ENCODE peak calls at places on chromosome 3, in nine cellular contexts. One of them, this sample, is unnamed.

GRCh38 chr3:149589332-149589731 is 68.5 kb downstream of the WWTR1 start:
- DNase-seq in LNCaP clone FGC: no peak
- DNase-seq in tibial nerve: no peak
- DNase-seq in brain microvascular endothelial cell: peak; percentile 63
- DNase-seq in osteoblast: no peak
- DNase-seq in HL-60: no peak
- DNase-seq in HCT116: no peak
- DNase-seq in CD4-positive, alpha-beta T cell: no peak
- DNase-seq in AG09309: no peak
- DNase-seq in this sample: peak; percentile 59

GRCh38 chr3:124283644-124284008 is 291.7 kb upstream of the ROPN1 start:
- DNase-seq in CD4-positive, alpha-beta T cell: no peak
- DNase-seq in tibial nerve: no peak
- DNase-seq in HL-60: no peak
- DNase-seq in osteoblast: no peak
- DNase-seq in AG09309: no peak
- DNase-seq in LNCaP clone FGC: no peak
- DNase-seq in HCT116: no peak
- DNase-seq in brain microvascular endothelial cell: no peak
- DNase-seq in this sample: no peak

GRCh38 chr3:185796431-185797107 is 28.3 kb downstream of the IGF2BP2 start:
- DNase-seq in tibial nerve: no peak
- DNase-seq in osteoblast: peak; percentile 73
- DNase-seq in HCT116: peak; percentile 97
- DNase-seq in brain microvascular endothelial cell: peak; percentile 71
- DNase-seq in AG09309: no peak
- DNase-seq in LNCaP clone FGC: peak; percentile 97
- DNase-seq in HL-60: no peak
- DNase-seq in CD4-positive, alpha-beta T cell: no peak
- DNase-seq in this sample: peak; percentile 95

GRCh38 chr3:95356764-95357501 is 1294.1 kb downstream of the NSUN3 start:
- DNase-seq in HL-60: no peak
- DNase-seq in HCT116: no peak
- DNase-seq in LNCaP clone FGC: no peak
- DNase-seq in brain microvascular endothelial cell: no peak
- DNase-seq in osteoblast: no peak
- DNase-seq in CD4-positive, alpha-beta T cell: no peak
- DNase-seq in tibial nerve: no peak
- DNase-seq in AG09309: no peak
- DNase-seq in this sample: no peak

GRCh38 chr3:111768571-111769100 is 90.4 kb upstream of the PHLDB2 start:
- DNase-seq in osteoblast: peak; percentile 71
- DNase-seq in CD4-positive, alpha-beta T cell: no peak
- DNase-seq in HL-60: no peak
- DNase-seq in HCT116: peak; percentile 79
- DNase-seq in tibial nerve: peak; percentile 37
- DNase-seq in AG09309: peak; percentile 86
- DNase-seq in brain microvascular endothelial cell: peak; percentile 96
- DNase-seq in LNCaP clone FGC: no peak
- DNase-seq in this sample: peak; percentile 96

GRCh38 chr3:81716870-81717509 is 44.5 kb downstream of the GBE1 start:
- DNase-seq in CD4-positive, alpha-beta T cell: no peak
- DNase-seq in AG09309: peak; percentile 49
- DNase-seq in brain microvascular endothelial cell: no peak
- DNase-seq in LNCaP clone FGC: no peak
- DNase-seq in HL-60: no peak
- DNase-seq in tibial nerve: no peak
- DNase-seq in osteoblast: no peak
- DNase-seq in HCT116: no peak
- DNase-seq in this sample: peak; percentile 67

GRCh38 chr3:31879365-31879764 is 101.7 kb downstream of the OSBPL10 start:
- DNase-seq in LNCaP clone FGC: no peak
- DNase-seq in AG09309: no peak
- DNase-seq in CD4-positive, alpha-beta T cell: no peak
- DNase-seq in osteoblast: no peak
- DNase-seq in brain microvascular endothelial cell: no peak
- DNase-seq in HL-60: no peak
- DNase-seq in HCT116: no peak
- DNase-seq in tibial nerve: no peak
- DNase-seq in this sample: no peak

GRCh38 chr3:42117175-42118008 is 26.2 kb downstream of the TRAK1 start:
- DNase-seq in AG09309: no peak
- DNase-seq in HCT116: peak; percentile 33
- DNase-seq in HL-60: no peak
- DNase-seq in LNCaP clone FGC: no peak
- DNase-seq in osteoblast: no peak
- DNase-seq in tibial nerve: peak; percentile 37
- DNase-seq in CD4-positive, alpha-beta T cell: no peak
- DNase-seq in brain microvascular endothelial cell: peak; percentile 79
- DNase-seq in this sample: peak; percentile 62

GRCh38 chr3:127825764-127826163 is 3.4 kb upstream of the MGLL start:
- DNase-seq in osteoblast: no peak
- DNase-seq in AG09309: no peak
- DNase-seq in LNCaP clone FGC: no peak
- DNase-seq in CD4-positive, alpha-beta T cell: no peak
- DNase-seq in tibial nerve: no peak
- DNase-seq in HCT116: no peak
- DNase-seq in HL-60: no peak
- DNase-seq in brain microvascular endothelial cell: no peak
- DNase-seq in this sample: no peak
- TF ChIP-seq CTCF in osteoblast: peak; percentile 35
- TF ChIP-seq CTCF in AG09309: peak; percentile 35
- TF ChIP-seq CTCF in LNCaP clone FGC: no peak
- TF ChIP-seq CTCF in CD4-positive, alpha-beta T cell: no peak
- TF ChIP-seq CTCF in tibial nerve: no peak
- TF ChIP-seq CTCF in HCT116: no peak
- TF ChIP-seq CTCF in HL-60: no peak
- TF ChIP-seq CTCF in brain microvascular endothelial cell: no peak
- TF ChIP-seq CTCF in this sample: no peak

GRCh38 chr3:49929333-49930240 is at the start of gene MON1A:
- DNase-seq in LNCaP clone FGC: peak; percentile 85
- DNase-seq in AG09309: peak; percentile 44
- DNase-seq in brain microvascular endothelial cell: peak; percentile 88
- DNase-seq in osteoblast: peak; percentile 96
- DNase-seq in HCT116: peak; percentile 67
- DNase-seq in HL-60: peak; percentile 66
- DNase-seq in CD4-positive, alpha-beta T cell: peak; percentile 82
- DNase-seq in tibial nerve: peak; percentile 92
- DNase-seq in this sample: peak; percentile 95
- TF ChIP-seq CTCF in LNCaP clone FGC: peak; percentile 32
- TF ChIP-seq CTCF in AG09309: peak; percentile 31
- TF ChIP-seq CTCF in brain microvascular endothelial cell: peak; percentile 61
- TF ChIP-seq CTCF in osteoblast: no peak
- TF ChIP-seq CTCF in HCT116: peak; percentile 32
- TF ChIP-seq CTCF in HL-60: no peak
- TF ChIP-seq CTCF in CD4-positive, alpha-beta T cell: no peak
- TF ChIP-seq CTCF in tibial nerve: peak; percentile 23
- TF ChIP-seq CTCF in this sample: peak; percentile 40

GRCh38 chr3:79369306-79369705 is 398.5 kb downstream of the ROBO1 start:
- DNase-seq in brain microvascular endothelial cell: no peak
- DNase-seq in CD4-positive, alpha-beta T cell: no peak
- DNase-seq in osteoblast: no peak
- DNase-seq in AG09309: no peak
- DNase-seq in HCT116: no peak
- DNase-seq in HL-60: no peak
- DNase-seq in tibial nerve: no peak
- DNase-seq in LNCaP clone FGC: peak; percentile 51
- DNase-seq in this sample: no peak
- TF ChIP-seq CTCF in brain microvascular endothelial cell: peak; percentile 47
- TF ChIP-seq CTCF in CD4-positive, alpha-beta T cell: no peak
- TF ChIP-seq CTCF in osteoblast: peak; percentile 48
- TF ChIP-seq CTCF in AG09309: peak; percentile 51
- TF ChIP-seq CTCF in HCT116: no peak
- TF ChIP-seq CTCF in HL-60: no peak
- TF ChIP-seq CTCF in tibial nerve: no peak
- TF ChIP-seq CTCF in LNCaP clone FGC: peak; percentile 49
- TF ChIP-seq CTCF in this sample: no peak

DNA sequence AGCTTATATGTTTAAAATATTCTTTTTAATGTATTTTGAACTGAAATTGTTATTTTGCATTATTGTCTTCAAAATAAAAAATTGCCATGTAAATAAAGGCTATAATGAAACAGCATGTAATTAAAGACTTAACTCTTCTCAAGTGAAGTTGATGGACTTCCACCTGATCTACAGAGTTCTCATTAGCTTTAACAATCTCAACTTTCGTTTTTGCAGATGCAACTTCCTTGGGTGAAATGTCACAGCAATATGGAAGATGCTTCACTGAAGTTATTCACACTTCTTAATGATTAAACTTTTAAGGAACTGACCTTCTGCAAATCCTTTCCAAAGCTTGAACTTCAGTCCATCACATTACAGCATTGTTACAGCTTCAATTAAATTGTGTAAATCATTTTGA is 63.6 kb downstream of the OSTN start:
- DNase-seq in HCT116: no peak
- DNase-seq in brain microvascular endothelial cell: no peak
- DNase-seq in tibial nerve: no peak
- DNase-seq in LNCaP clone FGC: no peak
- DNase-seq in osteoblast: no peak
- DNase-seq in AG09309: no peak
- DNase-seq in HL-60: no peak
- DNase-seq in CD4-positive, alpha-beta T cell: no peak
- DNase-seq in this sample: no peak
- TF ChIP-seq CTCF in HCT116: no peak
- TF ChIP-seq CTCF in brain microvascular endothelial cell: no peak
- TF ChIP-seq CTCF in tibial nerve: no peak
- TF ChIP-seq CTCF in LNCaP clone FGC: no peak
- TF ChIP-seq CTCF in osteoblast: no peak
- TF ChIP-seq CTCF in AG09309: no peak
- TF ChIP-seq CTCF in HL-60: no peak
- TF ChIP-seq CTCF in CD4-positive, alpha-beta T cell: no peak
- TF ChIP-seq CTCF in this sample: no peak

DNA sequence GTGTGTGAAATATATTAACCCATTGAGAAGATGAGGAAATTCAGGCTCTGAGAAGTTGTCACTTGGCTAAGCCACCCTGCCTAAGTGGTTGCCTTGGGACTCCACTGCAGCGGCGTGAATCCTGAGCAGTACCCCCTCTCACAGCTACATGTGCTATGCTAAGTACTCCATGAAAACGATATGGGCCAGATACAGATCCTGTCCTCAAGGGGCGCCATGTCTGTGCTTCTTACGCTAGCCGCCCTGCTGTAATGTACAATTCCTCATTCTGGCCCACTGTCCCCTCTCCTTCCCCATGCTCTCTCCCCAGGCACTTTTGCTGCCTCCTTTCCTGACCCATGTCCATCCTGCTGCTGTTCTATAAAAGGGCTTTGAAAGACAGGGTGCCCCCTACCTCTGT is 140.3 kb downstream of the FEZF2 start:
- DNase-seq in HCT116: no peak
- DNase-seq in tibial nerve: no peak
- DNase-seq in osteoblast: no peak
- DNase-seq in HL-60: no peak
- DNase-seq in AG09309: no peak
- DNase-seq in CD4-positive, alpha-beta T cell: no peak
- DNase-seq in LNCaP clone FGC: no peak
- DNase-seq in brain microvascular endothelial cell: no peak
- DNase-seq in this sample: no peak
- TF ChIP-seq CTCF in HCT116: no peak
- TF ChIP-seq CTCF in tibial nerve: no peak
- TF ChIP-seq CTCF in osteoblast: no peak
- TF ChIP-seq CTCF in HL-60: no peak
- TF ChIP-seq CTCF in AG09309: no peak
- TF ChIP-seq CTCF in CD4-positive, alpha-beta T cell: no peak
- TF ChIP-seq CTCF in LNCaP clone FGC: no peak
- TF ChIP-seq CTCF in brain microvascular endothelial cell: no peak
- TF ChIP-seq CTCF in this sample: no peak

GRCh38 chr3:14544282-14545250 is 4.4 kb upstream of the GRIP2 start:
- DNase-seq in HCT116: no peak
- DNase-seq in tibial nerve: no peak
- DNase-seq in brain microvascular endothelial cell: no peak
- DNase-seq in osteoblast: peak; percentile 51
- DNase-seq in HL-60: no peak
- DNase-seq in AG09309: no peak
- DNase-seq in LNCaP clone FGC: no peak
- DNase-seq in CD4-positive, alpha-beta T cell: no peak
- DNase-seq in this sample: no peak
- TF ChIP-seq CTCF in HCT116: no peak
- TF ChIP-seq CTCF in tibial nerve: no peak
- TF ChIP-seq CTCF in brain microvascular endothelial cell: peak; percentile 0
- TF ChIP-seq CTCF in osteoblast: no peak
- TF ChIP-seq CTCF in HL-60: no peak
- TF ChIP-seq CTCF in AG09309: no peak
- TF ChIP-seq CTCF in LNCaP clone FGC: no peak
- TF ChIP-seq CTCF in CD4-positive, alpha-beta T cell: no peak
- TF ChIP-seq CTCF in this sample: no peak

GRCh38 chr3:10970306-10970979 is 22.1 kb upstream of the SLC6A1 start:
- DNase-seq in CD4-positive, alpha-beta T cell: no peak
- DNase-seq in brain microvascular endothelial cell: no peak
- DNase-seq in tibial nerve: no peak
- DNase-seq in HL-60: no peak
- DNase-seq in HCT116: no peak
- DNase-seq in LNCaP clone FGC: no peak
- DNase-seq in AG09309: no peak
- DNase-seq in osteoblast: no peak
- DNase-seq in this sample: no peak
- TF ChIP-seq CTCF in CD4-positive, alpha-beta T cell: no peak
- TF ChIP-seq CTCF in brain microvascular endothelial cell: no peak
- TF ChIP-seq CTCF in tibial nerve: no peak
- TF ChIP-seq CTCF in HL-60: no peak
- TF ChIP-seq CTCF in HCT116: no peak
- TF ChIP-seq CTCF in LNCaP clone FGC: no peak
- TF ChIP-seq CTCF in AG09309: no peak
- TF ChIP-seq CTCF in osteoblast: no peak
- TF ChIP-seq CTCF in this sample: no peak

DNA sequence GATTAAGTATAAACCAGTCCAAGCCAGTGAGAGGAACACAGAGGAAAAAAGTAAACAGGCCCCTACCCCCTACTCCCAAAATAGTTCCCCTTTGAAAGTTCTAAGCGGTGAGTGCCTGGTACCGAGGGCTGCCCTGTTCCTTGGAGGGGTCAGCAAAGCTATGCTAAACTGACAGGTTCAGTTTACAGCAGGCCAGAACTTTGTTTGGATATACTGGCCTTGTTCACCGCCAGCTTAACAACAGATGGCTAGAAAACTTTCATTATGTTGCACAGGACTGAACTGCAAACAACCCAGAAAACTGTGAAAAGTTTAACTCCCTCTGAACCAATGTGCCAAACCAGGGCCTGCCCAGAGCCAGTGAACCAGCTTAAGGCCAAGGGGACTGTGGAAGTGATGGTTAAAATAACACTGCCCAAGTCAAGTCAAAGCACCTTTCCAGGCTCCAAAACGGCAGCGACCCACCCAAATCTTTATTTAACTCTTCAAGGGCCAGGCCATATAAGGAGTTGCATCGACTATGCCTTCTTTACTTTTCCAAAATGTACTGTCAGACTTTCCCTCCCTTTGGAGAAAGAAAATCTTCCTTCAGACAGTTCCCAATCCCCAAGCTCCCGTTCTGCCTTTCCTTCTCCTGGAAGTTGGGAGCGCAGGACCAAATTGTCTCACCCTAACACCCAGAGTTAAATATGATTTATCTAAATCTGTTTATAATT is 448.0 kb downstream of the FOXP1 start:
- DNase-seq in osteoblast: no peak
- DNase-seq in AG09309: no peak
- DNase-seq in HCT116: no peak
- DNase-seq in HL-60: no peak
- DNase-seq in CD4-positive, alpha-beta T cell: no peak
- DNase-seq in tibial nerve: no peak
- DNase-seq in LNCaP clone FGC: no peak
- DNase-seq in brain microvascular endothelial cell: no peak
- DNase-seq in this sample: no peak
- TF ChIP-seq CTCF in osteoblast: no peak
- TF ChIP-seq CTCF in AG09309: no peak
- TF ChIP-seq CTCF in HCT116: no peak
- TF ChIP-seq CTCF in HL-60: no peak
- TF ChIP-seq CTCF in CD4-positive, alpha-beta T cell: no peak
- TF ChIP-seq CTCF in tibial nerve: no peak
- TF ChIP-seq CTCF in LNCaP clone FGC: no peak
- TF ChIP-seq CTCF in brain microvascular endothelial cell: no peak
- TF ChIP-seq CTCF in this sample: no peak